ENCODE peak calls at places on chromosomes 1 and 21, in ten cellular contexts. E is fibroblast of mammary gland; A is germinal center; X is HT1080; L is endothelial cell; K is activated T-cell treated with anti-CD3 and anti-CD28 coated beads, Interleukin-2, amount 50 U/mL, for 1 hour; D is neural crest cell; M is stimulated activated naive CD4-positive, alpha-beta T cell; B is OCI-LY7; O is stomach. Y is an unnamed sample.

GRCh38 chr1:16882995-16883394 is 12.8 kb upstream of the RNU1-2 start:
- DNase-seq in M (no peak), D (no peak), L (no peak), X (no peak), K (no peak), O (no peak), E (no peak), A (no peak), B (no peak), Y (no peak)

GRCh38 chr1:210416049-210416448 is 87.3 kb downstream of the HHAT start:
- DNase-seq in B (no peak), A (no peak), E (no peak), X (no peak), M (no peak), O (no peak), K (no peak), L (no peak), D (no peak), Y (no peak)

GRCh38 chr1:235883261-235883927 is 16.7 kb upstream of the LYST start:
- DNase-seq in O (peak; percentile 92), E (peak; percentile 98), B (no peak), A (no peak), L (no peak), M (no peak), X (peak; percentile 92), K (no peak), D (no peak), Y (no peak)

GRCh38 chr1:117093091-117093534 is 28.4 kb downstream of the TRIM45 start:
- DNase-seq in D (no peak), A (no peak), X (peak; percentile 97), M (no peak), K (no peak), L (no peak), E (peak; percentile 100), O (peak; percentile 31), B (no peak), Y (peak; percentile 20)

GRCh38 chr1:22442212-22442894 is 9.3 kb upstream of the ZBTB40 start:
- DNase-seq in L (no peak), O (no peak), X (no peak), M (no peak), E (no peak), K (no peak), D (no peak), B (no peak), A (no peak), Y (no peak)

GRCh38 chr1:44543064-44543815 is 131.0 kb downstream of the TMEM53 start:
- DNase-seq in L (peak; percentile 26), D (peak; percentile 54), A (no peak), X (no peak), O (no peak), B (no peak), M (no peak), E (no peak), K (no peak), Y (peak; percentile 99)

GRCh38 chr1:199113265-199113869 is 474.5 kb downstream of the PTPRC start:
- DNase-seq in E (peak; percentile 80), X (peak; percentile 50), L (peak; percentile 56), O (peak; percentile 34), A (peak; percentile 37), K (peak; percentile 67), D (peak; percentile 38), M (peak; percentile 8), B (peak; percentile 80), Y (peak; percentile 20)

GRCh38 chr21:43194303-43195130 is 25.7 kb downstream of the CRYAA start:
- DNase-seq in A (no peak), M (no peak), X (no peak), L (no peak), E (no peak), D (no peak), K (no peak), B (no peak), O (no peak), Y (no peak)

GRCh38 chr1:93304716-93305138 is 41.0 kb upstream of the DR1 start:
- DNase-seq in K (no peak), M (no peak), X (peak; percentile 51), E (peak; percentile 78), D (peak; percentile 31), O (peak; percentile 47), A (peak; percentile 54), B (peak; percentile 78), L (peak; percentile 32), Y (no peak)

GRCh38 chr1:17569200-17570139 is 30.0 kb downstream of the ARHGEF10L start:
- DNase-seq in M (no peak), D (no peak), X (peak; percentile 90), L (no peak), O (peak; percentile 70), K (no peak), B (no peak), E (peak; percentile 91), A (no peak), Y (no peak)

GRCh38 chr1:159985456-159985855 is 31.4 kb upstream of the SLAMF9 start:
- DNase-seq in A (no peak), E (no peak), L (no peak), D (no peak), B (no peak), O (no peak), X (no peak), M (no peak), K (no peak), Y (no peak)

GRCh38 chr1:168243200-168243599 is 17.4 kb downstream of the SFT2D2 start:
- DNase-seq in M (no peak), B (no peak), D (no peak), K (no peak), X (no peak), O (peak; percentile 39), A (no peak), E (no peak), L (no peak), Y (no peak)

GRCh38 chr1:232805269-232806070 is at the start of gene MAP10:
- DNase-seq in M (peak; percentile 23), O (peak; percentile 66), X (no peak), B (peak; percentile 87), D (peak; percentile 36), L (peak; percentile 80), K (peak; percentile 68), E (peak; percentile 81), A (peak; percentile 81), Y (peak; percentile 78)

GRCh38 chr1:21268281-21269239 is 21.7 kb downstream of the ECE1 start:
- DNase-seq in L (no peak), B (no peak), O (peak; percentile 76), M (no peak), A (no peak), K (no peak), X (no peak), D (no peak), E (no peak), Y (no peak)

GRCh38 chr1:236522937-236523703 is 662 bp upstream of the LGALS8 start:
- DNase-seq in D (no peak), X (no peak), A (no peak), B (no peak), M (peak; percentile 14), O (peak; percentile 41), K (no peak), L (no peak), E (no peak), Y (no peak)

GRCh38 chr1:153633161-153633746 is 612 bp upstream of the CHTOP start:
- DNase-seq in A (no peak), X (no peak), M (no peak), L (no peak), D (no peak), E (no peak), B (no peak), O (peak; percentile 50), K (no peak), Y (no peak)

GRCh38 chr1:37556712-37557196 is at the start of gene DNALI1:
- DNase-seq in K (peak; percentile 29), L (peak; percentile 95), A (peak; percentile 30), D (peak; percentile 96), X (no peak), E (peak; percentile 87), O (peak; percentile 93), M (no peak), B (peak; percentile 24), Y (peak; percentile 52)

GRCh38 chr1:14567056-14567455 is 31.4 kb upstream of the KAZN start:
- DNase-seq in D (no peak), O (no peak), X (no peak), B (peak; percentile 25), A (no peak), E (no peak), K (no peak), L (no peak), M (no peak), Y (no peak)

GRCh38 chr1:64624446-64624766 is 120.5 kb upstream of the RAVER2 start:
- DNase-seq in O (no peak), A (no peak), K (no peak), X (peak; percentile 65), D (no peak), E (peak; percentile 76), B (no peak), M (no peak), L (no peak), Y (no peak)

GRCh38 chr1:28737245-28738137 is 751 bp downstream of the YTHDF2 start:
- DNase-seq in L (peak; percentile 50), A (peak; percentile 73), K (peak; percentile 66), O (peak; percentile 48), B (peak; percentile 81), E (peak; percentile 47), M (peak; percentile 64), X (peak; percentile 47), D (peak; percentile 55), Y (peak; percentile 33)

GRCh38 chr1:94416901-94417701 is 1.1 kb upstream of the ABCD3 start:
- DNase-seq in L (no peak), K (no peak), D (peak; percentile 1), A (no peak), B (peak; percentile 4), O (peak; percentile 43), E (peak; percentile 82), X (peak; percentile 69), M (no peak), Y (no peak)

GRCh38 chr1:85109475-85109874 is 61.2 kb upstream of the MCOLN3 start:
- DNase-seq in K (peak; percentile 27), L (peak; percentile 61), X (peak; percentile 57), E (peak; percentile 70), A (peak; percentile 10), D (peak; percentile 19), M (no peak), B (peak; percentile 10), O (peak; percentile 67), Y (peak; percentile 20)

Y was measured in iPS DF 19.7.